ENCODE peak calls at places on chromosomes 3 and 15, in seven cellular contexts. S is HCEC 1CT; E is NCI-H345; L is naive thymus-derived CD8-positive, alpha-beta T cell; X is Peyer's patch; R is skeletal muscle cell; H is PC-9. V is an unnamed sample.

GRCh38 chr15:79966634-79967330 is 4.2 kb downstream of the BCL2A1 start:
- DNase-seq in E (no peak), L (no peak), R (no peak), S (no peak), X (no peak), H (no peak), V (no peak)

GRCh38 chr15:94383706-94384105 is 152.3 kb downstream of the MCTP2 start:
- DNase-seq in S (no peak), R (no peak), L (no peak), X (no peak), E (no peak), H (no peak), V (no peak)

GRCh38 chr15:45660231-45660979 is 25.6 kb downstream of the SQOR start:
- DNase-seq in X (no peak), H (peak), L (no peak), E (no peak), R (peak), S (peak), V (no peak)

GRCh38 chr15:96565266-96565665 is 234.8 kb downstream of the NR2F2 start:
- DNase-seq in L (no peak), H (no peak), X (no peak), R (no peak), S (no peak), E (no peak), V (no peak)

GRCh38 chr15:78811124-78811824 is at the start of gene ADAMTS7:
- DNase-seq in S (peak), H (no peak), R (peak), L (peak), X (peak), E (peak), V (no peak)

GRCh38 chr3:15384510-15385237 is 42.7 kb downstream of the METTL6 start:
- DNase-seq in H (no peak), E (no peak), L (no peak), S (no peak), X (no peak), R (no peak), V (no peak)

GRCh38 chr3:48388966-48389365 is 16.9 kb downstream of the FBXW12 start:
- DNase-seq in X (no peak), R (no peak), E (no peak), H (no peak), S (no peak), L (no peak), V (no peak)

GRCh38 chr3:148950806-148951205 is 40.5 kb upstream of the GYG1 start:
- DNase-seq in L (no peak), S (peak), X (no peak), R (no peak), E (no peak), H (no peak), V (no peak)

GRCh38 chr3:176595307-176595706 is 602.0 kb downstream of the TBL1XR1 start:
- DNase-seq in L (no peak), H (no peak), R (peak), S (peak), E (no peak), X (no peak), V (no peak)

GRCh38 chr3:23916152-23916885 is 471 bp downstream of the NKIRAS1 start:
- DNase-seq in H (no peak), E (no peak), X (no peak), L (no peak), R (no peak), S (peak), V (no peak)

GRCh38 chr3:54511766-54512365 is 389.5 kb downstream of the CACNA2D3 start:
- DNase-seq in S (no peak), X (no peak), E (no peak), R (no peak), H (no peak), L (no peak), V (no peak)

GRCh38 chr3:90036931-90037330 is 929.5 kb downstream of the EPHA3 start:
- DNase-seq in L (no peak), X (no peak), R (no peak), H (no peak), S (no peak), E (no peak), V (no peak)

GRCh38 chr3:39668420-39668819 is 141.0 kb upstream of the MYRIP start:
- DNase-seq in L (no peak), S (peak), X (no peak), E (peak), H (no peak), R (peak), V (no peak)